ENCODE peak calls at places on chromosomes 12 and 14, in four cellular contexts. L is IMR-90; V is CD8-positive, alpha-beta T cell; O is heart right ventricle. E is an unnamed sample.

GRCh38 chr14:61561657-61562276 is 133.5 kb upstream of the HIF1A start:
- DNase-seq in L (peak; percentile 99), O (peak; percentile 82), V (no peak), E (peak; percentile 96)

GRCh38 chr12:85681333-85681732 is 154.9 kb downstream of the RASSF9 start:
- DNase-seq in L (no peak), V (no peak), O (no peak), E (no peak)

GRCh38 chr14:74275265-74275841 is 27.4 kb downstream of the ABCD4 start:
- DNase-seq in V (no peak), O (peak; percentile 22), L (peak; percentile 74), E (peak; percentile 37)

GRCh38 chr14:102029956-102030355 is 56.9 kb downstream of the HSP90AA1 start:
- DNase-seq in V (no peak), L (peak; percentile 90), O (no peak), E (peak; percentile 67)

GRCh38 chr12:4762773-4763172 is 42.6 kb downstream of the GALNT8 start:
- DNase-seq in V (no peak), L (no peak), O (no peak), E (no peak)

GRCh38 chr14:73814158-73814557 is 37.5 kb upstream of the PTGR2 start:
- DNase-seq in O (peak; percentile 20), L (no peak), V (no peak), E (no peak)

GRCh38 chr14:70638416-70638815 is 3.3 kb upstream of the TTC9 start:
- DNase-seq in O (no peak), L (no peak), V (no peak), E (no peak)

GRCh38 chr12:41368006-41368405 is 179.9 kb downstream of the PDZRN4 start:
- DNase-seq in L (peak; percentile 1), V (no peak), O (no peak), E (no peak)

GRCh38 chr14:57085801-57086200 is 182.9 kb downstream of the EXOC5 start:
- DNase-seq in V (no peak), O (no peak), L (no peak), E (no peak)

GRCh38 chr14:35855886-35856481 is 29.8 kb downstream of the BRMS1L start:
- DNase-seq in O (no peak), V (no peak), L (no peak), E (no peak)

GRCh38 chr12:127182018-127182417 is 1085.0 kb upstream of the TMEM132C start:
- DNase-seq in L (no peak), V (no peak), O (no peak), E (no peak)

GRCh38 chr14:69356903-69357543 is 41.1 kb downstream of the ERH start:
- DNase-seq in L (no peak), V (no peak), O (no peak), E (no peak)

GRCh38 chr12:90909069-90909676 is 45.8 kb downstream of the CCER1 start:
- DNase-seq in O (peak; percentile 16), L (peak; percentile 67), V (no peak), E (no peak)

GRCh38 chr14:24818054-24818822 is 184.2 kb upstream of the GZMB start:
- DNase-seq in L (no peak), O (no peak), V (no peak), E (no peak)

GRCh38 chr12:124621296-124621660 is 53.9 kb upstream of the NCOR2 start:
- DNase-seq in O (peak; percentile 61), V (no peak), L (peak; percentile 44), E (no peak)

GRCh38 chr12:105031061-105031807 is 45.1 kb downstream of the NOPCHAP1 start:
- DNase-seq in V (no peak), L (no peak), O (no peak), E (no peak)

GRCh38 chr14:88660056-88660455 is 97.2 kb downstream of the ZC3H14 start:
- DNase-seq in L (peak; percentile 32), O (no peak), V (no peak), E (no peak)

GRCh38 chr12:45991289-45992249 is 1.2 kb upstream of the SCAF11 start:
- DNase-seq in V (peak; percentile 79), L (peak; percentile 43), O (peak; percentile 79), E (no peak)

GRCh38 chr12:62371661-62372060 is 95.0 kb upstream of the MON2 start:
- DNase-seq in L (no peak), O (no peak), V (no peak), E (no peak)

GRCh38 chr12:52389313-52390207 is 4.1 kb upstream of the KRT84 start:
- DNase-seq in L (no peak), V (no peak), O (no peak), E (no peak)
- H3K27me3 ChIP-seq in L (peaks cover 41% of the 10 kb centered on the region), V (no peaks in the 10 kb centered on the region), O (no peaks in the 10 kb centered on the region), E (peaks cover 31% of the 10 kb centered on the region)

GRCh38 chr14:94291906-94292525 is 1.1 kb downstream of the SERPINA10 start:
- DNase-seq in O (no peak), L (no peak), V (no peak), E (no peak)

GRCh38 chr14:94292526-94292871 is 569 bp downstream of the SERPINA10 start:
- DNase-seq in V (no peak), L (no peak), O (no peak), E (no peak)

GRCh38 chr14:94291159-94291905 is 1.7 kb downstream of the SERPINA10 start:
- DNase-seq in V (no peak), L (no peak), O (no peak), E (no peak)

GRCh38 chr14:94290197-94290596 is 2.9 kb downstream of the SERPINA10 start:
- DNase-seq in L (no peak), V (no peak), O (no peak), E (no peak)

GRCh38 chr14:94288610-94289465 is 4.2 kb downstream of the SERPINA10 start:
- DNase-seq in L (no peak), V (no peak), O (no peak), E (no peak)
- TF ChIP-seq CTCF in L (no peak), V (no peak), O (no peak), E (no peak)

GRCh38 chr12:12892670-12893290 is 1.4 kb downstream of the GPRC5A start:
- DNase-seq in L (no peak), V (no peak), O (no peak), E (no peak)
- H3K27me3 ChIP-seq in L (no peaks in the 10 kb centered on the region), V (no peaks in the 10 kb centered on the region), O (no peaks in the 10 kb centered on the region), E (no peaks in the 10 kb centered on the region)

GRCh38 chr12:120630139-120630895 is 10.1 kb upstream of the CABP1 start:
- DNase-seq in V (no peak), L (no peak), O (no peak), E (no peak)

GRCh38 chr12:120620624-120621023 is 19.8 kb upstream of the CABP1 start:
- DNase-seq in V (no peak), O (no peak), L (no peak), E (no peak)

GRCh38 chr12:120631097-120631496 is 9.3 kb upstream of the CABP1 start:
- DNase-seq in L (no peak), V (no peak), O (no peak), E (no peak)

GRCh38 chr12:120628919-120629318 is 11.5 kb upstream of the CABP1 start:
- DNase-seq in O (peak; percentile 13), V (no peak), L (no peak), E (no peak)

DNA sequence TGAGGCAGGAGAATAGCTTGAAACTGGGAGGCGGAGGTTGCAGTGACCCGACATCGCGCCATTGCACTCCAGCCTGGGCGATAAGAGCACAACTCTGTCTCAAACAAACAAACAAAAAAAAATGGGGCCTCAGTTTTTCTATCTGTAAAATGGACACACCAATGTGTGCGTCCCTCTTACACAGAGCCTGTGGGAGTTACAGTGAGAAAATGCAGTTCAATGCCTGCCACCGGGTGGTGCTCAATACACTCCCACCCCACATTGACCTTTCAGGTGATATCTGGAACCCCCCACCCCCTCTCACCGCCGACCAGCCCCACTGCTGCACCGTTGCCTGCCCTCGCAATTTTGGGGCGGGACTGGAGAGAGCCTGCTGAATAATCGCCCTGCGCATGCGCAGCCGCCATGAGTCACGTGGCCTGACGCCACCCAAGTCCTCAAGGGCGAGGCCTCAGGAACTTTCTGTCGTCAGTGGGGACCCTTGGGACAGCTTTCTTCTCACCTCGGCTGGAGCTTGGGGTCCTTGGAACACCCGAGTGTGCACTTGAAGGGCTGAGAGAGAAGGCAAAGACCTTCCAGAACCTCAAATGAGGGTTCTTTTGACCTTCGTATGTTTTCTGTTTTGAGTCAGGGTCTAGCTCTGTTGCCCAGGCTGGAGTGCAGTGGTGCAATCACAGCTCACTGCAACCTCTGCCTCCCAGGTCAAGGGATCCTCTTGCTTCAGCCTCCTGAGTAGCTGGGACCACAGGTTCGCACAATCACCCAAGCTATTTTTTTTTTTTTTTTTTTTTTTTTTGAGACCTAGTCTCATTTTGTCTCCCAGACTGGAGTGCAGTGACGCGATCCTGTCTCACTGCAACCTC is 14.6 kb upstream of the CABP1 start:
- DNase-seq in L (no peak), O (no peak), V (peak; percentile 51), E (no peak)
- TF ChIP-seq CTCF in L (no peak), O (no peak), V (no peak), E (no peak)

GRCh38 chr12:109713187-109713984 is at the start of gene FAM222A:
- DNase-seq in L (peak; percentile 93), O (peak; percentile 97), V (peak; percentile 99), E (peak; percentile 85)

GRCh38 chr12:109715310-109716091 is 1.9 kb downstream of the FAM222A start:
- DNase-seq in O (no peak), V (no peak), L (no peak), E (no peak)

GRCh38 chr12:109716092-109716479 is 2.5 kb downstream of the FAM222A start:
- DNase-seq in L (no peak), O (no peak), V (no peak), E (no peak)

GRCh38 chr12:109714141-109714912 is 702 bp downstream of the FAM222A start:
- DNase-seq in O (peak; percentile 63), L (peak; percentile 20), V (peak; percentile 74), E (no peak)

DNA sequence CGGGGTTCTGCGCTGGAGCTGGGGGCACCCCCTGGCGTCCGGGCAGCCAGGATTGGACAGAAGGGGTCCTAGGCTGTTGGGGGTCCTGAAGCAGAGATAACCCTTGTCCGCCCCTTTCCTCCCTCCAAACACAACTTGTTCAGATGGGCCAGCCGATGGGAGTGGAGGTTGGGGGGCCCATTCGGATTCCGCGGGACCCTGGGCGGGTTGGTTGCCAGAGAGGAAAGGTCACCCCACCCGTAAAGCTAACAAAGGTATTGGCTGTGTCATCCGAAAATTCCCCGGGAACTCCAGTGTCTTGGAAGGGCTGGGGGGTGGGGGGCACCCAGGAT is 1.3 kb downstream of the FAM222A start:
- DNase-seq in O (no peak), L (no peak), V (no peak), E (no peak)
- H3K27me3 ChIP-seq in O (no peaks in the 10 kb centered on the region), L (peaks cover 67% of the 10 kb centered on the region), V (no peaks in the 10 kb centered on the region), E (peaks cover 70% of the 10 kb centered on the region)

GRCh38 chr14:66624319-66624937 is 116.5 kb downstream of the GPHN start:
- DNase-seq in L (peak; percentile 69), O (peak; percentile 50), V (no peak), E (peak; percentile 42)
- TF ChIP-seq CTCF in L (peak; percentile 79), O (peak; percentile 65), V (no peak), E (peak; percentile 80)

E was measured in AG04450.